ENCODE peak calls at places on chromosomes 4 and X, in seven cellular contexts. One of them, this sample, is unnamed. For H3K27me3 and H3K4me1, the result is how much of the 10 kb centered on the place peaks cover.

GRCh38 chr4:101393256-101393655 is 45.9 kb upstream of the PPP3CA start:
- DNase-seq in CD8-positive, alpha-beta memory T cell: no peak
- DNase-seq in psoas muscle: no peak
- DNase-seq in PC-3: peak
- DNase-seq in lower lobe of right lung: no peak
- DNase-seq in body of pancreas: no peak
- DNase-seq in spleen: no peak
- DNase-seq in this sample: no peak

GRCh38 chr4:15297344-15297743 is 130.5 kb upstream of the C1QTNF7 start:
- DNase-seq in CD8-positive, alpha-beta memory T cell: no peak
- DNase-seq in psoas muscle: no peak
- DNase-seq in PC-3: no peak
- DNase-seq in lower lobe of right lung: no peak
- DNase-seq in body of pancreas: no peak
- DNase-seq in spleen: no peak
- DNase-seq in this sample: no peak

GRCh38 chr4:71126719-71127118 is 133.3 kb downstream of the DCK start:
- DNase-seq in CD8-positive, alpha-beta memory T cell: no peak
- DNase-seq in psoas muscle: no peak
- DNase-seq in PC-3: peak
- DNase-seq in lower lobe of right lung: no peak
- DNase-seq in body of pancreas: no peak
- DNase-seq in spleen: no peak
- DNase-seq in this sample: no peak

GRCh38 chr4:102477657-102478056 is 23.5 kb upstream of the NFKB1 start:
- DNase-seq in CD8-positive, alpha-beta memory T cell: no peak
- DNase-seq in psoas muscle: no peak
- DNase-seq in PC-3: peak
- DNase-seq in lower lobe of right lung: no peak
- DNase-seq in body of pancreas: no peak
- DNase-seq in spleen: no peak
- DNase-seq in this sample: no peak

GRCh38 chr4:109662786-109663185 is 40.5 kb downstream of the CASP6 start:
- DNase-seq in CD8-positive, alpha-beta memory T cell: no peak
- DNase-seq in psoas muscle: no peak
- DNase-seq in PC-3: no peak
- DNase-seq in lower lobe of right lung: no peak
- DNase-seq in body of pancreas: no peak
- DNase-seq in spleen: no peak
- DNase-seq in this sample: peak

GRCh38 chr4:186192068-186192751 is 843 bp downstream of the CYP4V2 start:
- DNase-seq in CD8-positive, alpha-beta memory T cell: peak
- DNase-seq in psoas muscle: no peak
- DNase-seq in PC-3: peak
- DNase-seq in lower lobe of right lung: no peak
- DNase-seq in body of pancreas: peak
- DNase-seq in spleen: no peak
- DNase-seq in this sample: peak

GRCh38 chr4:5738061-5738460 is 27.1 kb downstream of the EVC start:
- DNase-seq in CD8-positive, alpha-beta memory T cell: no peak
- DNase-seq in psoas muscle: no peak
- DNase-seq in PC-3: no peak
- DNase-seq in lower lobe of right lung: no peak
- DNase-seq in body of pancreas: no peak
- DNase-seq in spleen: no peak
- DNase-seq in this sample: no peak

GRCh38 chrX:40644821-40645358 is 2.5 kb downstream of the CXorf38 start:
- DNase-seq in CD8-positive, alpha-beta memory T cell: peak
- DNase-seq in psoas muscle: peak
- DNase-seq in PC-3: peak
- DNase-seq in lower lobe of right lung: peak
- DNase-seq in body of pancreas: peak
- DNase-seq in spleen: peak
- DNase-seq in this sample: no peak

GRCh38 chr4:26459756-26460530 is 30.3 kb downstream of the CCKAR start:
- DNase-seq in CD8-positive, alpha-beta memory T cell: no peak
- DNase-seq in psoas muscle: no peak
- DNase-seq in PC-3: no peak
- DNase-seq in lower lobe of right lung: no peak
- DNase-seq in body of pancreas: no peak
- DNase-seq in spleen: no peak
- DNase-seq in this sample: no peak

GRCh38 chr4:186201535-186202230 is 10.3 kb downstream of the CYP4V2 start:
- DNase-seq in CD8-positive, alpha-beta memory T cell: peak
- DNase-seq in psoas muscle: no peak
- DNase-seq in PC-3: peak
- DNase-seq in lower lobe of right lung: no peak
- DNase-seq in body of pancreas: peak
- DNase-seq in spleen: peak
- DNase-seq in this sample: no peak

GRCh38 chrX:70054391-70054790 is 4.7 kb upstream of the AWAT2 start:
- DNase-seq in CD8-positive, alpha-beta memory T cell: no peak
- DNase-seq in psoas muscle: no peak
- DNase-seq in PC-3: no peak
- DNase-seq in lower lobe of right lung: no peak
- DNase-seq in body of pancreas: no peak
- DNase-seq in spleen: no peak
- DNase-seq in this sample: no peak

GRCh38 chr4:100977746-100978397 is 369.5 kb downstream of the PPP3CA start:
- DNase-seq in CD8-positive, alpha-beta memory T cell: no peak
- DNase-seq in psoas muscle: no peak
- DNase-seq in PC-3: no peak
- DNase-seq in lower lobe of right lung: no peak
- DNase-seq in body of pancreas: no peak
- DNase-seq in spleen: no peak
- DNase-seq in this sample: no peak

GRCh38 chrX:134975516-134975915 is 15.3 kb upstream of the SMIM10 start:
- DNase-seq in CD8-positive, alpha-beta memory T cell: no peak
- DNase-seq in psoas muscle: no peak
- DNase-seq in PC-3: no peak
- DNase-seq in lower lobe of right lung: no peak
- DNase-seq in body of pancreas: no peak
- DNase-seq in spleen: no peak
- DNase-seq in this sample: no peak

GRCh38 chr4:77176606-77177005 is 19.6 kb downstream of the CCNG2 start:
- DNase-seq in CD8-positive, alpha-beta memory T cell: no peak
- DNase-seq in psoas muscle: no peak
- DNase-seq in PC-3: no peak
- DNase-seq in lower lobe of right lung: no peak
- DNase-seq in body of pancreas: no peak
- DNase-seq in spleen: no peak
- DNase-seq in this sample: no peak

GRCh38 chrX:19670321-19670750 is 155.0 kb upstream of the MAP3K15 start:
- DNase-seq in CD8-positive, alpha-beta memory T cell: no peak
- DNase-seq in psoas muscle: no peak
- DNase-seq in PC-3: peak
- DNase-seq in lower lobe of right lung: no peak
- DNase-seq in body of pancreas: no peak
- DNase-seq in spleen: no peak
- DNase-seq in this sample: no peak

DNA sequence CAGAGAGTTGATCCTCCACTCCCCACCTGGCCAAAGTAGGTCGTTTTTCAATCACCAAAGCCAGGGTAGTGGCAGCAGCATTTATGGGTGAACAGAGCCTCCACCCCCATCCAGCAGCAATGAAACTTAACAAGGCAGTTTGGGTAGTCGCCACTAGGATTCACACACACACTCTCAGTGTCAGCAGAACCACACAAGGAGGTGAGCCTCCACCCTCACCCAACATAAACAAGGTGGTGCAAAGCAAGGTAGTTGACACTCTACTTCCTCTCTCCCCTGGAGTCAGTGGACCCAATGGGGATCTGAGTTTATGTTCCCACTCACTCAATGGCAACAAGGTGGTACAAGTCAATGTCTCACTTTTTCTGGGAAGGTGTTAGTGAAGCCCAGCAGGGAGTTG is 50.4 kb upstream of the CCDC149 start:
- DNase-seq in CD8-positive, alpha-beta memory T cell: no peak
- DNase-seq in psoas muscle: no peak
- DNase-seq in PC-3: no peak
- DNase-seq in lower lobe of right lung: no peak
- DNase-seq in body of pancreas: no peak
- DNase-seq in spleen: no peak
- DNase-seq in this sample: no peak
- H3K27me3 ChIP-seq in CD8-positive, alpha-beta memory T cell: under half
- H3K27me3 ChIP-seq in psoas muscle: under half
- H3K27me3 ChIP-seq in PC-3: under half
- H3K27me3 ChIP-seq in lower lobe of right lung: under half
- H3K27me3 ChIP-seq in body of pancreas: under half
- H3K27me3 ChIP-seq in spleen: under half
- H3K27me3 ChIP-seq in this sample: under half

DNA sequence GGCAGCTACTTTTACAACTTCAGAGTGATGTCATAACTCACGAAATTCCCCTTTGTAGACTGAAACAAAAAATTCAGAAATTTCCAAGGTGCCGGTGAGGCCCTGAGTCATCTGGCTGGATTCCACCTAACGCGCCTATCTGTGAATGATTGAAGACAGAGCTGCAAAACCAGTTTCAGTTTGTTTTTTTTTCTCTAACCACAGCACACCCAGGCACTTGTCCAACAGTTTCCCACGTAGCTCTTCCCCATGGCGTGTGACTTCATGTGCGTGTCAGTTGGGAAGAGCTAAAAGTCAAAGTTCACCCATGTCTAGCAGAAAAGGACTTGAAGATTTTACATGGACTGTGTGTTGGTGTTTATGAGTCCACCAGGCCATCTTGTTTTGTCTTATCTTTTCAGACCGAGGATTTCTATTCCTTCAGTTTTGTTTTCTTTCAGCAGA is 16.3 kb downstream of the TCEANC start:
- DNase-seq in CD8-positive, alpha-beta memory T cell: no peak
- DNase-seq in psoas muscle: peak
- DNase-seq in PC-3: peak
- DNase-seq in lower lobe of right lung: peak
- DNase-seq in body of pancreas: peak
- DNase-seq in spleen: no peak
- DNase-seq in this sample: no peak
- H3K4me3 ChIP-seq in CD8-positive, alpha-beta memory T cell: no peak
- H3K4me3 ChIP-seq in psoas muscle: no peak
- H3K4me3 ChIP-seq in PC-3: no peak
- H3K4me3 ChIP-seq in lower lobe of right lung: peak
- H3K4me3 ChIP-seq in body of pancreas: no peak
- H3K4me3 ChIP-seq in spleen: no peak
- H3K4me3 ChIP-seq in this sample: no peak

GRCh38 chr4:124537971-124538370 is 174.6 kb downstream of the ANKRD50 start:
- DNase-seq in CD8-positive, alpha-beta memory T cell: no peak
- DNase-seq in psoas muscle: no peak
- DNase-seq in PC-3: no peak
- DNase-seq in lower lobe of right lung: no peak
- DNase-seq in body of pancreas: no peak
- DNase-seq in spleen: no peak
- DNase-seq in this sample: no peak

GRCh38 chr4:124535004-124535403 is 177.5 kb downstream of the ANKRD50 start:
- DNase-seq in CD8-positive, alpha-beta memory T cell: no peak
- DNase-seq in psoas muscle: no peak
- DNase-seq in PC-3: no peak
- DNase-seq in lower lobe of right lung: no peak
- DNase-seq in body of pancreas: no peak
- DNase-seq in spleen: no peak
- DNase-seq in this sample: peak

GRCh38 chr4:124530464-124531077 is 182.0 kb downstream of the ANKRD50 start:
- DNase-seq in CD8-positive, alpha-beta memory T cell: no peak
- DNase-seq in psoas muscle: no peak
- DNase-seq in PC-3: peak
- DNase-seq in lower lobe of right lung: no peak
- DNase-seq in body of pancreas: no peak
- DNase-seq in spleen: no peak
- DNase-seq in this sample: no peak

GRCh38 chr4:124529131-124529530 is 183.4 kb downstream of the ANKRD50 start:
- DNase-seq in CD8-positive, alpha-beta memory T cell: no peak
- DNase-seq in psoas muscle: no peak
- DNase-seq in PC-3: no peak
- DNase-seq in lower lobe of right lung: no peak
- DNase-seq in body of pancreas: no peak
- DNase-seq in spleen: no peak
- DNase-seq in this sample: no peak

GRCh38 chr4:124534133-124534532 is 178.4 kb downstream of the ANKRD50 start:
- DNase-seq in CD8-positive, alpha-beta memory T cell: no peak
- DNase-seq in psoas muscle: no peak
- DNase-seq in PC-3: no peak
- DNase-seq in lower lobe of right lung: no peak
- DNase-seq in body of pancreas: no peak
- DNase-seq in spleen: no peak
- DNase-seq in this sample: no peak
- H3K4me1 ChIP-seq in CD8-positive, alpha-beta memory T cell: under half
- H3K4me1 ChIP-seq in psoas muscle: under half
- H3K4me1 ChIP-seq in PC-3: under half
- H3K4me1 ChIP-seq in lower lobe of right lung: under half
- H3K4me1 ChIP-seq in body of pancreas: under half
- H3K4me1 ChIP-seq in spleen: under half
- H3K4me1 ChIP-seq in this sample: under half

GRCh38 chr4:54107951-54108740 is 8.2 kb downstream of the GSX2 start:
- DNase-seq in CD8-positive, alpha-beta memory T cell: peak
- DNase-seq in psoas muscle: no peak
- DNase-seq in PC-3: no peak
- DNase-seq in lower lobe of right lung: no peak
- DNase-seq in body of pancreas: no peak
- DNase-seq in spleen: no peak
- DNase-seq in this sample: no peak

GRCh38 chr4:54109226-54110018 is 9.5 kb downstream of the GSX2 start:
- DNase-seq in CD8-positive, alpha-beta memory T cell: no peak
- DNase-seq in psoas muscle: no peak
- DNase-seq in PC-3: no peak
- DNase-seq in lower lobe of right lung: no peak
- DNase-seq in body of pancreas: no peak
- DNase-seq in spleen: peak
- DNase-seq in this sample: peak

GRCh38 chr4:54104907-54105306 is 4.9 kb downstream of the GSX2 start:
- DNase-seq in CD8-positive, alpha-beta memory T cell: no peak
- DNase-seq in psoas muscle: no peak
- DNase-seq in PC-3: no peak
- DNase-seq in lower lobe of right lung: no peak
- DNase-seq in body of pancreas: no peak
- DNase-seq in spleen: no peak
- DNase-seq in this sample: no peak

DNA sequence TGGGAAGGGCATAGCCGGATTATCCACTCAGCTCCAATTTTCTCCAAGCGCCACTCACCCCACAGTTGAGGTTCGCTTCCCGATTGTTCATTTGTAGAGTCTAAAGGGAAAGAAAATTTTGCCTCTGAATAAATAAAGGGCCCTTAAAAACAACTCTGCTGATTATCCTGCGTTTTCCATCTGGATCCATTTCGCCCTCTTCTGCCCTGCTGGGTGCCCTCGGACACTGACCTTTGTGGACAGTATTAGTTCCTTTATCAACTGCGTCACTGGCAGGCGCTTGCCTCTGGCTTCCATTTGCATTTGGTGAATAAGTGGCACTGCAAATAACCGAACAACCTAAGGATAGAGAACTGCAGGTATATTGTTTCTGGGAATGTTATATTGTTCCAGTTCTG is 10.1 kb downstream of the GSX2 start:
- DNase-seq in CD8-positive, alpha-beta memory T cell: no peak
- DNase-seq in psoas muscle: no peak
- DNase-seq in PC-3: no peak
- DNase-seq in lower lobe of right lung: no peak
- DNase-seq in body of pancreas: no peak
- DNase-seq in spleen: no peak
- DNase-seq in this sample: no peak
- H3K27me3 ChIP-seq in CD8-positive, alpha-beta memory T cell: under half
- H3K27me3 ChIP-seq in psoas muscle: under half
- H3K27me3 ChIP-seq in PC-3: under half
- H3K27me3 ChIP-seq in lower lobe of right lung: half or more
- H3K27me3 ChIP-seq in body of pancreas: under half
- H3K27me3 ChIP-seq in spleen: half or more
- H3K27me3 ChIP-seq in this sample: under half

GRCh38 chrX:17592117-17592516 is 145.2 kb upstream of the SCML1 start:
- DNase-seq in CD8-positive, alpha-beta memory T cell: no peak
- DNase-seq in psoas muscle: no peak
- DNase-seq in PC-3: peak
- DNase-seq in lower lobe of right lung: no peak
- DNase-seq in body of pancreas: no peak
- DNase-seq in spleen: no peak
- DNase-seq in this sample: peak
- H3K4me3 ChIP-seq in CD8-positive, alpha-beta memory T cell: no peak
- H3K4me3 ChIP-seq in psoas muscle: no peak
- H3K4me3 ChIP-seq in PC-3: peak
- H3K4me3 ChIP-seq in lower lobe of right lung: no peak
- H3K4me3 ChIP-seq in body of pancreas: no peak
- H3K4me3 ChIP-seq in spleen: no peak
- H3K4me3 ChIP-seq in this sample: no peak